ENCODE peak calls at places on chromosomes 11 and 22, in seven cellular contexts. V is GM12878; N is neuronal stem cell; X is activated CD4-positive, alpha-beta T cell treated with anti-CD3 and anti-CD28 coated beads for 4 hours; Z is cardiac fibroblast; E is type B pancreatic cell; G is amniotic stem cell. A is an unnamed sample.

GRCh38 chr11:111347723-111348115 is 31.4 kb downstream of the POU2AF1 start:
- DNase-seq in V (no peak), N (no peak), X (no peak), Z (no peak), E (no peak), G (peak; percentile 5), A (no peak)

GRCh38 chr11:63871962-63872832 is 33.3 kb downstream of the MARK2 start:
- DNase-seq in V (peak; percentile 77), N (no peak), X (peak; percentile 23), Z (peak; percentile 90), E (no peak), G (peak; percentile 89), A (peak; percentile 24)

GRCh38 chr22:22421392-22421791 is 87.2 kb downstream of the ZNF280B start:
- DNase-seq in V (no peak), N (no peak), X (no peak), Z (no peak), E (no peak), G (no peak), A (no peak)

GRCh38 chr22:21657361-21658118 is 8.3 kb upstream of the PPIL2 start:
- DNase-seq in V (peak; percentile 39), N (peak; percentile 87), X (peak; percentile 78), Z (peak; percentile 15), E (peak; percentile 85), G (no peak), A (peak; percentile 82)

GRCh38 chr11:122046846-122047245 is 69.2 kb downstream of the BLID start:
- DNase-seq in V (no peak), N (no peak), X (no peak), Z (peak; percentile 78), E (no peak), G (no peak), A (no peak)

GRCh38 chr22:32411388-32411787 is 659 bp downstream of the RTCB start:
- DNase-seq in V (no peak), N (no peak), X (peak; percentile 8), Z (no peak), E (no peak), G (no peak), A (no peak)

GRCh38 chr11:92826136-92826535 is 143.3 kb upstream of the MTNR1B start:
- DNase-seq in V (no peak), N (no peak), X (no peak), Z (no peak), E (no peak), G (no peak), A (no peak)

GRCh38 chr22:46512683-46513082 is 24.7 kb downstream of the CELSR1 start:
- DNase-seq in V (no peak), N (no peak), X (no peak), Z (no peak), E (no peak), G (no peak), A (no peak)